ENCODE peak calls at places on chromosomes 7 and 10, in five cellular contexts. One of them, this sample, is unnamed.

GRCh38 chr7:32069251-32069650 is 956 bp downstream of the PDE1C start:
- DNase-seq in GOT3: no peak
- DNase-seq in right cardiac atrium: no peak
- DNase-seq in RPMI7951: peak; percentile 55
- DNase-seq in T-cell: no peak
- DNase-seq in this sample: no peak

GRCh38 chr10:91017202-91017601 is 96.3 kb upstream of the ANKRD1 start:
- DNase-seq in GOT3: no peak
- DNase-seq in right cardiac atrium: no peak
- DNase-seq in RPMI7951: no peak
- DNase-seq in T-cell: no peak
- DNase-seq in this sample: no peak

GRCh38 chr7:29609162-29610030 is 45.8 kb downstream of the PRR15 start:
- DNase-seq in GOT3: no peak
- DNase-seq in right cardiac atrium: no peak
- DNase-seq in RPMI7951: peak; percentile 84
- DNase-seq in T-cell: no peak
- DNase-seq in this sample: peak; percentile 81

GRCh38 chr7:45240926-45241325 is 83.3 kb downstream of the RAMP3 start:
- DNase-seq in GOT3: no peak
- DNase-seq in right cardiac atrium: no peak
- DNase-seq in RPMI7951: no peak
- DNase-seq in T-cell: no peak
- DNase-seq in this sample: no peak

GRCh38 chr10:24513155-24513554 is 210.5 kb downstream of the ARHGAP21 start:
- DNase-seq in GOT3: no peak
- DNase-seq in right cardiac atrium: no peak
- DNase-seq in RPMI7951: peak; percentile 53
- DNase-seq in T-cell: no peak
- DNase-seq in this sample: peak; percentile 6

GRCh38 chr10:5092848-5093790 is 1.1 kb upstream of the AKR1C3 start:
- DNase-seq in GOT3: no peak
- DNase-seq in right cardiac atrium: no peak
- DNase-seq in RPMI7951: no peak
- DNase-seq in T-cell: no peak
- DNase-seq in this sample: no peak

GRCh38 chr10:62027841-62028501 is 126.5 kb downstream of the ARID5B start:
- DNase-seq in GOT3: no peak
- DNase-seq in right cardiac atrium: no peak
- DNase-seq in RPMI7951: no peak
- DNase-seq in T-cell: no peak
- DNase-seq in this sample: no peak

GRCh38 chr7:41967156-41967555 is 264.3 kb upstream of the INHBA start:
- DNase-seq in GOT3: no peak
- DNase-seq in right cardiac atrium: no peak
- DNase-seq in RPMI7951: peak; percentile 58
- DNase-seq in T-cell: no peak
- DNase-seq in this sample: no peak

GRCh38 chr10:100448977-100449376 is 13.8 kb upstream of the WNT8B start:
- DNase-seq in GOT3: no peak
- DNase-seq in right cardiac atrium: no peak
- DNase-seq in RPMI7951: no peak
- DNase-seq in T-cell: no peak
- DNase-seq in this sample: no peak

GRCh38 chr7:143381427-143382125 is 431 bp downstream of the ZYX start:
- DNase-seq in GOT3: no peak
- DNase-seq in right cardiac atrium: peak; percentile 79
- DNase-seq in RPMI7951: peak; percentile 83
- DNase-seq in T-cell: no peak
- DNase-seq in this sample: peak; percentile 63

GRCh38 chr10:12902135-12902572 is 99.4 kb downstream of the CCDC3 start:
- DNase-seq in GOT3: no peak
- DNase-seq in right cardiac atrium: peak; percentile 51
- DNase-seq in RPMI7951: peak; percentile 51
- DNase-seq in T-cell: peak; percentile 49
- DNase-seq in this sample: peak; percentile 22

GRCh38 chr7:96833701-96834453 is 124.2 kb upstream of the SEM1 start:
- DNase-seq in GOT3: no peak
- DNase-seq in right cardiac atrium: no peak
- DNase-seq in RPMI7951: peak; percentile 12
- DNase-seq in T-cell: no peak
- DNase-seq in this sample: no peak

GRCh38 chr10:11813855-11814557 is 9.2 kb upstream of the PROSER2 start:
- DNase-seq in GOT3: no peak
- DNase-seq in right cardiac atrium: no peak
- DNase-seq in RPMI7951: no peak
- DNase-seq in T-cell: no peak
- DNase-seq in this sample: no peak